ENCODE peak calls at places on chromosome X, in five cellular contexts. N is heart left ventricle, X is A549, D is transverse colon, P is right lobe of liver. E is an unnamed sample.

GRCh38 chrX:27445438-27445837 is 17.7 kb downstream of the PPP4R3C start:
- DNase-seq in N (no peak), X (no peak), D (no peak), P (no peak), E (no peak)

GRCh38 chrX:111568356-111568755 is 56.9 kb downstream of the SERTM2 start:
- DNase-seq in N (no peak), X (peak; percentile 43), D (no peak), P (peak; percentile 35), E (no peak)

GRCh38 chrX:149510386-149510785 is 5.3 kb upstream of the IDS start:
- DNase-seq in N (no peak), X (no peak), D (no peak), P (no peak), E (no peak)

GRCh38 chrX:106168107-106168506 is at the start of gene PWWP3B:
- DNase-seq in N (no peak), X (peak; percentile 6), D (peak; percentile 23), P (no peak), E (peak; percentile 83)

GRCh38 chrX:23344208-23344903 is 9.7 kb downstream of the PTCHD1 start:
- DNase-seq in N (no peak), X (no peak), D (no peak), P (no peak), E (no peak)

GRCh38 chrX:69076084-69076483 is 89.2 kb downstream of the PJA1 start:
- DNase-seq in N (no peak), X (no peak), D (no peak), P (no peak), E (no peak)

GRCh38 chrX:39196192-39197102 is 395.2 kb downstream of the MID1IP1 start:
- DNase-seq in N (no peak), X (no peak), D (peak; percentile 29), P (no peak), E (no peak)

GRCh38 chrX:49172280-49172780 is 632 bp downstream of the PLP2 start:
- DNase-seq in N (peak; percentile 77), X (peak; percentile 72), D (peak; percentile 85), P (peak; percentile 81), E (peak; percentile 72)

GRCh38 chrX:96183843-96184242 is 500.8 kb upstream of the DIAPH2 start:
- DNase-seq in N (no peak), X (peak; percentile 11), D (no peak), P (no peak), E (no peak)

GRCh38 chrX:6681469-6681868 is 146.6 kb upstream of the VCX3A start:
- DNase-seq in N (no peak), X (no peak), D (no peak), P (no peak), E (no peak)

GRCh38 chrX:65194547-65194946 is 218.3 kb upstream of the ZC4H2 start:
- DNase-seq in N (no peak), X (no peak), D (no peak), P (no peak), E (no peak)

GRCh38 chrX:38374431-38374830 is 22.0 kb downstream of the OTC start:
- DNase-seq in N (no peak), X (no peak), D (no peak), P (no peak), E (no peak)

GRCh38 chrX:70030242-70030823 is 19.4 kb downstream of the AWAT2 start:
- DNase-seq in N (peak; percentile 41), X (peak; percentile 61), D (peak; percentile 13), P (no peak), E (no peak)

GRCh38 chrX:109485470-109486340 is 3.8 kb upstream of the GUCY2F start:
- DNase-seq in N (peak; percentile 55), X (peak; percentile 70), D (peak; percentile 63), P (peak; percentile 51), E (peak; percentile 57)

GRCh38 chrX:68440940-68441339 is 7.6 kb upstream of the OPHN1 start:
- DNase-seq in N (peak; percentile 71), X (peak; percentile 25), D (peak; percentile 72), P (peak; percentile 76), E (peak; percentile 80)

GRCh38 chrX:22674947-22675346 is 324.8 kb upstream of the DDX53 start:
- DNase-seq in N (no peak), X (no peak), D (no peak), P (no peak), E (no peak)

GRCh38 chrX:17082831-17083230 is 136.4 kb downstream of the REPS2 start:
- DNase-seq in N (no peak), X (peak; percentile 42), D (no peak), P (no peak), E (no peak)

GRCh38 chrX:32176510-32176909 is 1034.8 kb downstream of the DMD start:
- DNase-seq in N (no peak), X (no peak), D (no peak), P (no peak), E (no peak)

GRCh38 chrX:118983513-118983912 is 9.1 kb downstream of the LONRF3 start:
- DNase-seq in N (no peak), X (no peak), D (peak; percentile 39), P (no peak), E (no peak)

GRCh38 chrX:103727115-103727514 is 16.4 kb downstream of the TMEM31 start:
- DNase-seq in N (no peak), X (no peak), D (no peak), P (no peak), E (no peak)

GRCh38 chrX:71301195-71301924 is at the start of gene ITGB1BP2:
- DNase-seq in N (peak; percentile 35), X (no peak), D (no peak), P (peak; percentile 47), E (peak; percentile 23)

GRCh38 chrX:11273544-11273943 is 19.7 kb upstream of the AMELX start:
- DNase-seq in N (no peak), X (no peak), D (no peak), P (no peak), E (no peak)

GRCh38 chrX:85992811-85993229 is 54.5 kb downstream of the CHM start:
- DNase-seq in N (no peak), X (no peak), D (no peak), P (no peak), E (no peak)

GRCh38 chrX:48540015-48540350 is 469 bp downstream of the TBC1D25 start:
- DNase-seq in N (no peak), X (no peak), D (peak; percentile 61), P (no peak), E (no peak)

GRCh38 chrX:1614927-1615326 is at the start of gene ASMT:
- DNase-seq in N (no peak), X (no peak), D (no peak), P (no peak), E (no peak)

GRCh38 chrX:21800344-21800770 is 39.1 kb upstream of the MBTPS2 start:
- DNase-seq in N (no peak), X (peak; percentile 4), D (no peak), P (no peak), E (no peak)

GRCh38 chrX:132953358-132953757 is 5.1 kb downstream of the HS6ST2 start:
- DNase-seq in N (no peak), X (no peak), D (no peak), P (no peak), E (no peak)

GRCh38 chrX:33336783-33337182 is 125.4 kb upstream of the DMD start:
- DNase-seq in N (no peak), X (peak; percentile 6), D (no peak), P (no peak), E (no peak)

GRCh38 chrX:107715331-107716044 is 60.1 kb downstream of the TSC22D3 start:
- DNase-seq in N (no peak), X (no peak), D (peak; percentile 11), P (no peak), E (no peak)

GRCh38 chrX:107716045-107716684 is 59.4 kb downstream of the TSC22D3 start:
- DNase-seq in N (peak; percentile 45), X (no peak), D (peak; percentile 28), P (no peak), E (no peak)

GRCh38 chrX:107714196-107714811 is 61.3 kb downstream of the TSC22D3 start:
- DNase-seq in N (no peak), X (no peak), D (peak; percentile 16), P (peak; percentile 50), E (no peak)

GRCh38 chrX:107718156-107718621 is 57.4 kb downstream of the TSC22D3 start:
- DNase-seq in N (peak; percentile 56), X (peak; percentile 86), D (peak; percentile 88), P (peak; percentile 83), E (peak; percentile 67)

GRCh38 chrX:107716816-107717700 is 58.5 kb downstream of the TSC22D3 start:
- DNase-seq in N (peak; percentile 90), X (peak; percentile 88), D (peak; percentile 90), P (peak; percentile 90), E (peak; percentile 68)
- TF ChIP-seq POLR2A in N (peak; percentile 17), X (peak; percentile 76), D (peak; percentile 97), P (peak; percentile 98), E (peak; percentile 92)

GRCh38 chrX:130282151-130282550 is 13.5 kb upstream of the ZNF280C start:
- DNase-seq in N (no peak), X (no peak), D (no peak), P (no peak), E (no peak)

GRCh38 chrX:130285710-130286109 is 17.0 kb upstream of the ZNF280C start:
- DNase-seq in N (no peak), X (no peak), D (no peak), P (no peak), E (no peak)

GRCh38 chrX:130285069-130285620 is 16.4 kb upstream of the ZNF280C start:
- DNase-seq in N (no peak), X (no peak), D (no peak), P (no peak), E (no peak)

GRCh38 chrX:130287071-130287770 is 18.5 kb upstream of the ZNF280C start:
- DNase-seq in N (no peak), X (no peak), D (no peak), P (peak; percentile 43), E (no peak)
- H3K4me3 ChIP-seq in N (no peak overlapping the region), X (no peak overlapping the region), D (no peak overlapping the region), P (peak overlapping the region; percentile 26), E (no peak overlapping the region)

DNA sequence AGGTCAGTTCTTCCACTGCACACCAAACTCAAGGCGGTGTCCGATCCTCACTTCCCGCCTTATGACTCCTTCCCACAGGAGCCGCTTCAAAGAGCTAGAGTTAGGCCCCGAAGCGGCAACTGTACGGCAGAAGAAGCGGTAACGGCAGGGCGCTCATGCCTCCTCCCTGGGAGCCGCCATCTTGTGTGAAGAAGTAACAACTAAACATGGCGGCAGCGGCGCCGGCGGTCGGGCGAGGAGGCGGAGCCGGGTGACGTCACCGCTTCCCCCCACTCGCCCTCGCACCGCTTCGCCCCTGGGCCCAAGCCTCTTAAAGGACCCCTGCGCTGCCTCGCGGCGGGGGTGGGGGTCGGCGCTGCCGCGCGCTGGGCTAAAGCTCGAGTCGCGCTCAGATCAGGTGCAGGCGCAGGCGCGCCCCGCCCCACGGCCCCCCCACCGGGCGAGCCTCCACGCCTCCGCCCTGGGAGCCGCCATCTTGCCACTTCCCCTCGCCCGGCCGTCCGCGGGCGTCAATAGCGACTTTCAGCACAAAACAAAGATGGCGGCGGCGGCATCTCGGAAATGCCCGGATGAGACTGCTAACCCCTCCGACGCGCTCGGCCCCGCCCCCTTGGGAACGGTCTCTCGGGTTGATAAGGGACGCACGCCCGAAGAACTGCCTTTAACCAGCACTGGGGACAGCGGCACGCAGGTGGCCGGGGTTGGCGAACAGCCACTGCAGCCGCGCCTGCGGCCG is at the start of gene HCFC1:
- DNase-seq in N (peak; percentile 97), X (peak; percentile 94), D (peak; percentile 95), P (peak; percentile 90), E (peak; percentile 96)
- TF ChIP-seq POLR2A in N (peak; percentile 3), X (peak; percentile 47), D (no peak), P (peak; percentile 59), E (peak; percentile 61)

DNA sequence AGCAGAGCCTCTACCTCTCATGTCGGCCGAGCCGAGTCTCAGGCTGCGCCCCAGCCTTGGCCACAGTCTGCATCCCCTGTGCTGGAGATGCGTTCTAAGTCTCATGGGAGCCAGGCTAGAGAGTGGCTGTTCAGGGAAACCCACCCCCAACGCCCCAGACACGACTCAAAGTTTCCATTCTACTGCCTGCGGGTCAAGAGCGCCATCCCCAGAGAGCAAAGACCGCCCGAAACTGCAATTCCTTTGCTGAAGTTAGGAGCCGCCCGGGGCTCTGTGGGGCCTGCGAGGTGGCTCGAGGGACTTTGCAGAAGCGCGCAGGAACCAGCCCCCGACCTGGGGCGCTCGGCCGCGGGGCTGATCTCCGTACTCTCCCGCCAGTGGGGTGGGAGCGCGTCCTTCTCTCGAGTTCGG is 10.0 kb upstream of the ELF4 start:
- DNase-seq in N (peak; percentile 43), X (no peak), D (no peak), P (no peak), E (no peak)
- H3K4me3 ChIP-seq in N (peak overlapping the region; percentile 40), X (peak overlapping the region; percentile 46), D (peak overlapping the region; percentile 49), P (peak overlapping the region; percentile 21), E (peak overlapping the region; percentile 22)